ENCODE peak calls at places on chromosomes 1 and 21, in nine cellular contexts. L is GM10248; B is glutamatergic neuron; Q is AG09309; P is ovary; G is kidney glomerular epithelial cell; O is stimulated activated CD8-positive, alpha-beta memory T cell treated with anti-CD3 and anti-CD28 coated beads, Interleukin-2, amount 100 ng/mL, for 1 hour; J is stimulated activated CD4-positive, alpha-beta T cell treated with anti-CD3 and anti-CD28 coated beads, Interleukin-4, amount 100 ng/mL, for 48 hours; Z is MV-4-11. M is an unnamed sample.

GRCh38 chr1:1835546-1835945 is 55.3 kb downstream of the GNB1 start:
- DNase-seq in L (no peak), B (no peak), Q (no peak), P (no peak), G (no peak), O (no peak), J (no peak), Z (no peak), M (no peak)

GRCh38 chr1:206575165-206575893 is 36.9 kb downstream of the EIF2D start:
- DNase-seq in L (no peak), B (no peak), Q (peak; percentile 51), P (no peak), G (no peak), O (no peak), J (no peak), Z (peak; percentile 98), M (no peak)

GRCh38 chr1:62834400-62834987 is 50.6 kb downstream of the ATG4C start:
- DNase-seq in L (no peak), B (no peak), Q (no peak), P (no peak), G (no peak), O (no peak), J (no peak), Z (no peak), M (no peak)

GRCh38 chr1:181179279-181179979 is 90.9 kb downstream of the IER5 start:
- DNase-seq in L (no peak), B (no peak), Q (no peak), P (no peak), G (no peak), O (no peak), J (no peak), Z (no peak), M (no peak)

GRCh38 chr1:45536886-45537285 is 13.7 kb upstream of the AKR1A1 start:
- DNase-seq in L (no peak), B (no peak), Q (no peak), P (no peak), G (no peak), O (no peak), J (no peak), Z (no peak), M (no peak)

GRCh38 chr1:194295690-194296089 is 1109.3 kb upstream of the B3GALT2 start:
- DNase-seq in L (peak; percentile 27), B (no peak), Q (no peak), P (no peak), G (peak; percentile 66), O (no peak), J (no peak), Z (peak; percentile 7), M (no peak)

GRCh38 chr1:190001187-190001586 is 476.5 kb downstream of the BRINP3 start:
- DNase-seq in L (no peak), B (no peak), Q (no peak), P (no peak), G (no peak), O (no peak), J (no peak), Z (no peak), M (no peak)

GRCh38 chr1:241443561-241443960 is 76.0 kb downstream of the FH start:
- DNase-seq in L (no peak), B (no peak), Q (no peak), P (no peak), G (no peak), O (no peak), J (no peak), Z (no peak), M (no peak)

GRCh38 chr1:222711319-222712252 is 705 bp downstream of the AIDA start:
- DNase-seq in L (peak; percentile 61), B (peak; percentile 48), Q (no peak), P (peak; percentile 47), G (peak; percentile 71), O (no peak), J (peak; percentile 28), Z (peak; percentile 39), M (peak; percentile 46)

GRCh38 chr1:165895451-165895871 is 68.0 kb downstream of the UCK2 start:
- DNase-seq in L (no peak), B (no peak), Q (no peak), P (no peak), G (no peak), O (no peak), J (no peak), Z (no peak), M (no peak)

GRCh38 chr1:184648160-184648855 is 106.3 kb downstream of the EDEM3 start:
- DNase-seq in L (no peak), B (no peak), Q (no peak), P (no peak), G (no peak), O (no peak), J (no peak), Z (no peak), M (no peak)

GRCh38 chr1:167905671-167906070 is 8.3 kb downstream of the ADCY10 start:
- DNase-seq in L (no peak), B (no peak), Q (no peak), P (no peak), G (no peak), O (no peak), J (no peak), Z (peak; percentile 25), M (no peak)

GRCh38 chr1:99385852-99386251 is 121.6 kb downstream of the PLPPR4 start:
- DNase-seq in L (no peak), B (no peak), Q (no peak), P (no peak), G (no peak), O (no peak), J (no peak), Z (no peak), M (no peak)

GRCh38 chr1:111441573-111442192 is 7.4 kb downstream of the WDR77 start:
- DNase-seq in L (peak; percentile 45), B (peak; percentile 66), Q (no peak), P (no peak), G (no peak), O (peak; percentile 33), J (peak; percentile 51), Z (no peak), M (peak; percentile 55)

GRCh38 chr1:9473032-9473792 is 66.1 kb upstream of the SLC25A33 start:
- DNase-seq in L (no peak), B (no peak), Q (peak; percentile 75), P (peak; percentile 66), G (peak; percentile 31), O (no peak), J (no peak), Z (peak; percentile 17), M (no peak)

GRCh38 chr1:10399487-10399917 is 638 bp downstream of the PGD start:
- DNase-seq in L (no peak), B (peak; percentile 42), Q (no peak), P (peak; percentile 10), G (peak; percentile 39), O (no peak), J (peak; percentile 10), Z (peak; percentile 21), M (no peak)

GRCh38 chr21:39040494-39041110 is 142.6 kb downstream of the PSMG1 start:
- DNase-seq in L (no peak), B (no peak), Q (no peak), P (no peak), G (no peak), O (no peak), J (no peak), Z (no peak), M (no peak)

GRCh38 chr1:230310381-230311163 is 115.6 kb downstream of the PGBD5 start:
- DNase-seq in L (peak; percentile 82), B (peak; percentile 77), Q (peak; percentile 20), P (peak; percentile 73), G (peak; percentile 66), O (peak; percentile 41), J (peak; percentile 51), Z (peak; percentile 28), M (peak; percentile 50)

GRCh38 chr1:116167625-116168276 is 56.6 kb downstream of the MAB21L3 start:
- DNase-seq in L (no peak), B (peak; percentile 34), Q (no peak), P (peak; percentile 22), G (peak; percentile 5), O (no peak), J (no peak), Z (no peak), M (no peak)

GRCh38 chr1:180643693-180644092 is 11.9 kb downstream of the XPR1 start:
- DNase-seq in L (no peak), B (no peak), Q (no peak), P (no peak), G (no peak), O (no peak), J (no peak), Z (no peak), M (no peak)

GRCh38 chr1:209696673-209697072 is 8.0 kb upstream of the HSD11B1 start:
- DNase-seq in L (no peak), B (no peak), Q (no peak), P (no peak), G (no peak), O (no peak), J (no peak), Z (no peak), M (no peak)

GRCh38 chr1:56576880-56577858 is 2.2 kb downstream of the PLPP3 start:
- DNase-seq in L (peak; percentile 20), B (no peak), Q (no peak), P (no peak), G (peak; percentile 66), O (no peak), J (no peak), Z (peak; percentile 9), M (no peak)

GRCh38 chr21:41907496-41908258 is 28.5 kb upstream of the PRDM15 start:
- DNase-seq in L (no peak), B (no peak), Q (no peak), P (no peak), G (no peak), O (no peak), J (no peak), Z (no peak), M (no peak)

GRCh38 chr1:84997667-84998600 is 1.0 kb upstream of the MCOLN2 start:
- DNase-seq in L (peak; percentile 26), B (peak; percentile 40), Q (no peak), P (no peak), G (no peak), O (no peak), J (no peak), Z (no peak), M (no peak)

GRCh38 chr1:155013632-155014031 is 11.0 kb downstream of the ZBTB7B start:
- DNase-seq in L (no peak), B (no peak), Q (no peak), P (no peak), G (no peak), O (no peak), J (no peak), Z (no peak), M (peak; percentile 43)

GRCh38 chr1:15178571-15179484 is 25.3 kb downstream of the TMEM51 start:
- DNase-seq in L (no peak), B (no peak), Q (peak; percentile 72), P (peak; percentile 59), G (peak; percentile 97), O (no peak), J (no peak), Z (peak; percentile 68), M (no peak)

GRCh38 chr1:118927826-118928225 is 60.3 kb downstream of the TBX15 start:
- DNase-seq in L (no peak), B (no peak), Q (no peak), P (no peak), G (no peak), O (no peak), J (no peak), Z (no peak), M (no peak)

GRCh38 chr1:150302338-150302737 is 8.7 kb downstream of the MRPS21 start:
- DNase-seq in L (no peak), B (no peak), Q (no peak), P (peak; percentile 74), G (no peak), O (no peak), J (no peak), Z (no peak), M (no peak)